ENCODE peak calls at places on chromosomes 13 and 19, in nine cellular contexts. L, R, F, O, J, Z, E, U and N are unnamed samples.

GRCh38 chr19:17036640-17037039 is 10.0 kb upstream of the CPAMD8 start:
- DNase-seq in L (no peak), F (no peak), U (no peak), R (no peak), E (no peak), O (no peak), J (no peak), Z (no peak), N (no peak)

GRCh38 chr19:511101-511841 is 4.0 kb downstream of the TPGS1 start:
- DNase-seq in U (no peak), E (peak; percentile 85), Z (no peak), R (no peak), L (no peak), O (no peak), F (no peak), J (no peak), N (peak; percentile 98)

GRCh38 chr19:22617614-22618325 is 16.4 kb upstream of the ZNF492 start:
- DNase-seq in E (no peak), J (peak; percentile 38), F (no peak), R (no peak), O (no peak), L (no peak), U (no peak), Z (no peak), N (no peak)

GRCh38 chr19:39321832-39322176 is 1.1 kb upstream of the LRFN1 start:
- DNase-seq in E (no peak), J (no peak), R (no peak), U (no peak), F (no peak), O (no peak), L (no peak), Z (no peak), N (no peak)

GRCh38 chr13:23025848-23026608 is 154.8 kb upstream of the SGCG start:
- DNase-seq in Z (no peak), L (no peak), O (no peak), F (no peak), J (no peak), R (no peak), E (peak; percentile 58), U (no peak), N (no peak)

GRCh38 chr19:48403606-48404005 is 10.1 kb downstream of the GRIN2D start:
- DNase-seq in F (peak; percentile 65), O (peak; percentile 54), J (no peak), L (no peak), U (no peak), R (no peak), Z (no peak), E (peak; percentile 69), N (peak; percentile 75)

GRCh38 chr19:4037301-4037949 is 29.3 kb downstream of the ZBTB7A start:
- DNase-seq in U (no peak), O (no peak), J (no peak), R (no peak), Z (no peak), F (no peak), E (no peak), L (no peak), N (no peak)

GRCh38 chr19:13846533-13847032 is 30.4 kb upstream of the NANOS3 start:
- DNase-seq in R (peak; percentile 98), F (no peak), O (peak; percentile 93), J (peak; percentile 88), E (peak; percentile 79), Z (peak; percentile 85), L (peak; percentile 77), U (peak; percentile 70), N (no peak)

GRCh38 chr13:39415403-39415802 is 187.6 kb downstream of the LHFPL6 start:
- DNase-seq in E (peak; percentile 64), L (no peak), Z (no peak), O (peak; percentile 55), F (peak; percentile 21), J (peak; percentile 51), R (no peak), U (no peak), N (no peak)

GRCh38 chr13:36850790-36851438 is 31.9 kb downstream of the RFXAP start:
- DNase-seq in L (no peak), R (no peak), Z (peak; percentile 14), J (no peak), F (peak; percentile 23), O (no peak), U (no peak), E (peak; percentile 9), N (no peak)

GRCh38 chr19:13208131-13208963 is 58.1 kb downstream of the IER2 start:
- DNase-seq in O (peak; percentile 50), Z (peak; percentile 40), U (no peak), E (no peak), F (no peak), J (peak; percentile 69), R (peak; percentile 70), L (no peak), N (no peak)

GRCh38 chr13:33369073-33369472 is 83.5 kb upstream of the STARD13 start:
- DNase-seq in Z (no peak), E (no peak), F (no peak), O (no peak), R (no peak), U (no peak), J (no peak), L (no peak), N (no peak)

GRCh38 chr13:30685987-30686386 is 49.4 kb upstream of the ALOX5AP start:
- DNase-seq in E (no peak), Z (no peak), J (no peak), U (no peak), L (no peak), R (no peak), F (no peak), O (no peak), N (no peak)

GRCh38 chr13:30743319-30744055 is 8.1 kb downstream of the ALOX5AP start:
- DNase-seq in J (no peak), R (no peak), E (peak; percentile 96), L (peak; percentile 91), O (peak; percentile 97), Z (no peak), F (no peak), U (no peak), N (no peak)